ENCODE peak calls at places on chromosome 12, in ten cellular contexts. I is caudate nucleus, E is coronary artery, Z is sigmoid colon, G is mammary epithelial cell, M is esophagus squamous epithelium, T is psoas muscle, Q is transverse colon, C is OCI-LY7, P is prostate gland. H is an unnamed sample.

GRCh38 chr12:15651381-15651780 is 137.8 kb downstream of the EPS8 start:
- DNase-seq in Q (no peak), E (no peak), G (no peak), P (no peak), M (no peak), C (no peak), Z (no peak), I (no peak), T (no peak), H (no peak)

GRCh38 chr12:27969901-27970390 is 2.6 kb downstream of the PTHLH start:
- DNase-seq in C (no peak), Q (peak; percentile 37), G (peak; percentile 95), I (no peak), T (peak; percentile 62), Z (peak; percentile 74), P (peak; percentile 56), E (no peak), M (no peak), H (peak; percentile 68)

GRCh38 chr12:10838461-10838860 is 10.8 kb downstream of the PRR4 start:
- DNase-seq in Z (no peak), C (no peak), P (no peak), M (no peak), Q (no peak), G (no peak), T (no peak), E (no peak), I (no peak), H (no peak)

GRCh38 chr12:56862264-56862663 is 71.9 kb downstream of the SDR9C7 start:
- DNase-seq in G (no peak), M (no peak), Q (no peak), Z (no peak), C (no peak), E (no peak), I (no peak), T (no peak), P (no peak), H (no peak)

GRCh38 chr12:87082756-87083155 is 826.6 kb upstream of the MGAT4C start:
- DNase-seq in E (no peak), T (no peak), G (no peak), C (no peak), M (no peak), Z (no peak), P (no peak), I (no peak), Q (no peak), H (no peak)

GRCh38 chr12:65695077-65695865 is 129.0 kb upstream of the HMGA2 start:
- DNase-seq in Q (peak; percentile 27), E (no peak), Z (no peak), I (no peak), C (no peak), T (no peak), P (peak; percentile 72), M (no peak), G (peak; percentile 98), H (peak; percentile 94)

GRCh38 chr12:125689576-125690410 is 624.6 kb downstream of the AACS start:
- DNase-seq in E (no peak), C (no peak), M (no peak), G (no peak), T (no peak), Z (no peak), I (no peak), Q (no peak), P (no peak), H (no peak)

GRCh38 chr12:59357811-59358210 is 238.0 kb upstream of the SLC16A7 start:
- DNase-seq in P (no peak), M (no peak), G (peak; percentile 41), I (no peak), Z (no peak), C (no peak), Q (no peak), E (no peak), T (no peak), H (no peak)

GRCh38 chr12:38153737-38154061 is 162.9 kb upstream of the ALG10B start:
- DNase-seq in Q (no peak), G (no peak), C (no peak), E (no peak), M (no peak), I (no peak), Z (no peak), T (no peak), P (no peak), H (no peak)

GRCh38 chr12:68319988-68320623 is 12.1 kb downstream of the MDM1 start:
- DNase-seq in E (no peak), Q (peak; percentile 13), C (no peak), M (no peak), Z (peak; percentile 86), T (no peak), G (no peak), P (no peak), I (no peak), H (no peak)

GRCh38 chr12:91778091-91778819 is 367.4 kb downstream of the BTG1 start:
- DNase-seq in P (no peak), M (no peak), Z (no peak), C (peak; percentile 6), E (no peak), T (no peak), G (no peak), Q (no peak), I (no peak), H (no peak)

GRCh38 chr12:20494803-20495202 is 126.5 kb downstream of the PDE3A start:
- DNase-seq in C (no peak), Q (no peak), T (no peak), E (no peak), I (no peak), P (no peak), Z (no peak), M (no peak), G (no peak), H (no peak)

GRCh38 chr12:20493924-20494323 is 125.6 kb downstream of the PDE3A start:
- DNase-seq in G (no peak), Z (no peak), C (no peak), E (no peak), Q (no peak), P (no peak), T (no peak), M (no peak), I (no peak), H (no peak)

GRCh38 chr12:20491290-20491689 is 123.0 kb downstream of the PDE3A start:
- DNase-seq in Z (no peak), G (no peak), Q (no peak), I (no peak), T (no peak), P (no peak), M (no peak), C (no peak), E (no peak), H (no peak)

GRCh38 chr12:20490213-20490612 is 121.9 kb downstream of the PDE3A start:
- DNase-seq in P (no peak), Q (no peak), Z (no peak), G (no peak), C (no peak), T (no peak), E (no peak), I (no peak), M (no peak), H (no peak)

DNA sequence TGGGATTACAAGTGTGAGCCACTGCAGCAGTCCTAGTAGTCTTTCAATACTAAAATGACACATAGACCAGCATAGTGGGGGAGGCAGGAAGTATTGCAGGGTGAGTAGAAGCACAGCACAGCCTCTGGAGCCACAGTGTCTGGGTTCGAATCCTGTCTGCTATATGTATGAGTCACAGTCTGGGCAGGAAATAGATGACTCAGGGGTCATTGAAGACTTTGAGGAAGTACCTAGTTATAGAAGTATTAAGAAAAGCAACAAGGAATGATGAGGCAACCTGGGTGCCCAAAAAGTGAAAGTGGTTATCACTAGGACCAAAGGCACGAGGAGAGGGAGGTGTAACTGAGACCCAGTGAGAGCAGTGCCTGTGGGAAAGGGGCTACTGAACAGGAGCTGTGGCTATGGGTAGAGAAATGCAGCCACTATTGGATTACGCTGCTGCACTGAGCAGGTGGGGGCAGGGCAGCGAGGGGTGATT is 124.0 kb downstream of the PDE3A start:
- DNase-seq in I (no peak), M (no peak), C (no peak), T (no peak), P (no peak), G (peak; percentile 1), Q (no peak), Z (no peak), E (no peak), H (no peak)
- H3K27ac ChIP-seq in I (no peak overlapping the region), M (no peak overlapping the region), C (no peak overlapping the region), T (no peak overlapping the region), P (no peak overlapping the region), G (no peak overlapping the region), Q (no peak overlapping the region), Z (no peak overlapping the region), E (no peak overlapping the region), H (no peak overlapping the region)

GRCh38 chr12:104682790-104683279 is 226.1 kb downstream of the CHST11 start:
- DNase-seq in T (no peak), E (no peak), M (no peak), Q (no peak), G (no peak), P (no peak), I (no peak), Z (no peak), C (peak; percentile 30), H (no peak)
- H3K27ac ChIP-seq in T (no peak overlapping the region), E (no peak overlapping the region), M (no peak overlapping the region), Q (no peak overlapping the region), G (no peak overlapping the region), P (no peak overlapping the region), I (no peak overlapping the region), Z (no peak overlapping the region), C (no peak overlapping the region), H (no peak overlapping the region)

GRCh38 chr12:93849946-93850345 is 172.8 kb downstream of the CRADD start:
- DNase-seq in M (no peak), P (no peak), Z (no peak), I (no peak), Q (no peak), E (no peak), G (no peak), T (no peak), C (no peak), H (no peak)

GRCh38 chr12:93850476-93850875 is 173.3 kb downstream of the CRADD start:
- DNase-seq in P (no peak), T (no peak), Q (no peak), E (no peak), Z (no peak), C (no peak), I (no peak), G (no peak), M (no peak), H (no peak)

GRCh38 chr12:93846936-93847516 is 169.9 kb downstream of the CRADD start:
- DNase-seq in G (no peak), Z (no peak), Q (no peak), T (no peak), M (no peak), I (no peak), E (no peak), C (no peak), P (no peak), H (no peak)

GRCh38 chr12:93848453-93849120 is 171.4 kb downstream of the CRADD start:
- DNase-seq in G (no peak), Z (no peak), P (no peak), C (peak; percentile 48), I (no peak), E (no peak), Q (peak; percentile 21), M (no peak), T (no peak), H (no peak)

GRCh38 chr12:93847517-93848452 is 170.6 kb downstream of the CRADD start:
- DNase-seq in M (no peak), T (no peak), Q (no peak), C (peak; percentile 81), E (no peak), P (no peak), G (no peak), Z (no peak), I (no peak), H (no peak)
- H3K27ac ChIP-seq in M (peak overlapping the region; percentile 44), T (no peak overlapping the region), Q (no peak overlapping the region), C (peak overlapping the region; percentile 3), E (no peak overlapping the region), P (no peak overlapping the region), G (no peak overlapping the region), Z (peak overlapping the region; percentile 19), I (no peak overlapping the region), H (no peak overlapping the region)

GRCh38 chr12:21991526-21991925 is 50.3 kb upstream of the ABCC9 start:
- DNase-seq in I (no peak), P (no peak), G (no peak), E (no peak), C (no peak), T (no peak), Q (no peak), M (no peak), Z (no peak), H (no peak)
- H3K27ac ChIP-seq in I (no peak overlapping the region), P (no peak overlapping the region), G (no peak overlapping the region), E (no peak overlapping the region), C (no peak overlapping the region), T (no peak overlapping the region), Q (no peak overlapping the region), M (no peak overlapping the region), Z (no peak overlapping the region), H (no peak overlapping the region)

H was measured in RWPE2.